ENCODE peak calls at places on chromosomes 12 and 14, in six cellular contexts. X is stimulated activated CD4-positive, alpha-beta T cell treated with anti-CD3 and anti-CD28 coated beads, Interleukin-4, amount 100 ng/mL, for 24 hours; R is hypothalamus; G is stimulated activated naive CD4-positive, alpha-beta T cell; T is activated B cell treated with CpG ODN at 0.5 μM for 24 hours; L is hepatocyte. D is an unnamed sample.

GRCh38 chr14:95440951-95441350 is 75.5 kb downstream of the SYNE3 start:
- DNase-seq in X (no peak), R (no peak), G (no peak), T (no peak), L (no peak), D (no peak)

GRCh38 chr12:31728289-31728916 is 418 bp downstream of the AMN1 start:
- DNase-seq in X (peak), R (peak), G (no peak), T (no peak), L (peak), D (peak)

GRCh38 chr12:41944241-41944640 is 200.4 kb downstream of the GXYLT1 start:
- DNase-seq in X (no peak), R (no peak), G (no peak), T (no peak), L (no peak), D (no peak)

GRCh38 chr12:112904571-112904970 is 2.2 kb upstream of the OAS1 start:
- DNase-seq in X (no peak), R (no peak), G (no peak), T (no peak), L (no peak), D (no peak)

GRCh38 chr12:117622087-117622486 is 260.7 kb upstream of the NOS1 start:
- DNase-seq in X (no peak), R (no peak), G (no peak), T (no peak), L (no peak), D (no peak)

GRCh38 chr14:74945261-74945851 is 10.0 kb downstream of the PGF start:
- DNase-seq in X (no peak), R (no peak), G (no peak), T (no peak), L (peak), D (no peak)

GRCh38 chr14:47976139-47976538 is 300.7 kb upstream of the MDGA2 start:
- DNase-seq in X (no peak), R (no peak), G (no peak), T (no peak), L (no peak), D (no peak)

GRCh38 chr12:120468846-120469449 is 600 bp downstream of the SRSF9 start:
- DNase-seq in X (peak), R (no peak), G (peak), T (no peak), L (peak), D (peak)

GRCh38 chr12:110345963-110346362 is 57.5 kb downstream of the ANAPC7 start:
- DNase-seq in X (no peak), R (no peak), G (no peak), T (no peak), L (no peak), D (no peak)

GRCh38 chr12:105523164-105524057 is 192.9 kb downstream of the C12orf75 start:
- DNase-seq in X (no peak), R (no peak), G (no peak), T (no peak), L (peak), D (peak)

GRCh38 chr14:67410313-67410712 is 1.7 kb downstream of the PLEK2 start:
- DNase-seq in X (no peak), R (no peak), G (no peak), T (no peak), L (peak), D (no peak)

GRCh38 chr14:39469094-39469710 is 37.0 kb upstream of the FBXO33 start:
- DNase-seq in X (no peak), R (no peak), G (no peak), T (peak), L (peak), D (no peak)

GRCh38 chr14:23951590-23952143 is 1.9 kb upstream of the DHRS4 start:
- DNase-seq in X (no peak), R (no peak), G (no peak), T (no peak), L (no peak), D (no peak)